ENCODE peak calls at places on chromosomes 4 and X, in six cellular contexts. F is fibroblast of lung, P is cardiac muscle cell, D is sigmoid colon, U is stomach, R is thoracic aorta. O is an unnamed sample. For H3K36me3, the result is how much of the 10 kb centered on the place peaks cover.

GRCh38 chr4:37687666-37688065 is 1.5 kb upstream of the RELL1 start:
- DNase-seq in D (no peak), R (no peak), F (no peak), U (no peak), P (no peak), O (no peak)

GRCh38 chr4:151226004-151226932 is 50.7 kb upstream of the PRSS48 start:
- DNase-seq in F (peak), P (peak), U (no peak), R (no peak), D (no peak), O (no peak)

GRCh38 chr4:123661080-123661737 is 264.6 kb downstream of the SPRY1 start:
- DNase-seq in F (peak), R (no peak), D (no peak), P (peak), U (no peak), O (no peak)

GRCh38 chr4:18695733-18696527 is 674.4 kb upstream of the LCORL start:
- DNase-seq in R (no peak), P (no peak), U (no peak), D (no peak), F (no peak), O (no peak)

GRCh38 chr4:34733185-34733916 is 1511.0 kb downstream of the ARAP2 start:
- DNase-seq in P (no peak), U (no peak), D (no peak), F (no peak), R (no peak), O (no peak)

GRCh38 chrX:46730765-46731164 is 28.2 kb downstream of the SLC9A7 start:
- DNase-seq in U (no peak), R (no peak), P (no peak), F (no peak), D (no peak), O (no peak)

GRCh38 chr4:37454263-37454800 is 209.8 kb downstream of the NWD2 start:
- DNase-seq in U (no peak), D (no peak), F (no peak), R (no peak), P (no peak), O (no peak)

GRCh38 chr4:161252520-161253141 is 911.2 kb downstream of the FSTL5 start:
- DNase-seq in D (no peak), P (peak), R (no peak), U (no peak), F (peak), O (no peak)

GRCh38 chr4:168766537-168767316 is 243.3 kb downstream of the CBR4 start:
- DNase-seq in R (no peak), U (no peak), P (peak), F (peak), D (no peak), O (no peak)

GRCh38 chr4:142402925-142403324 is 443.2 kb downstream of the INPP4B start:
- DNase-seq in R (no peak), P (peak), U (no peak), D (no peak), F (peak), O (no peak)

GRCh38 chrX:18210470-18210869 is 10.2 kb downstream of the BEND2 start:
- DNase-seq in R (no peak), P (peak), D (no peak), U (no peak), F (peak), O (no peak)

GRCh38 chrX:39309018-39309620 is 507.9 kb downstream of the MID1IP1 start:
- DNase-seq in P (peak), U (no peak), D (no peak), F (peak), R (no peak), O (no peak)

GRCh38 chr4:70437212-70437611 is 34.8 kb upstream of the MUC7 start:
- DNase-seq in F (no peak), U (no peak), P (no peak), R (no peak), D (no peak), O (no peak)

GRCh38 chr4:185383451-185383850 is 12.3 kb downstream of the LRP2BP start:
- DNase-seq in F (no peak), U (peak), P (no peak), D (no peak), R (no peak), O (no peak)

GRCh38 chrX:56366901-56367300 is 134.7 kb downstream of the KLF8 start:
- DNase-seq in P (no peak), D (peak), U (no peak), R (no peak), F (no peak), O (no peak)

GRCh38 chr4:68368566-68369473 is 18.9 kb upstream of the YTHDC1 start:
- DNase-seq in R (no peak), D (no peak), P (peak), U (no peak), F (peak), O (no peak)

GRCh38 chr4:3202836-3203820 is 45.8 kb upstream of the MSANTD1 start:
- DNase-seq in P (peak), F (no peak), U (no peak), D (no peak), R (no peak), O (no peak)
- H3K4me3 ChIP-seq in P (no peak), F (no peak), U (no peak), D (no peak), R (no peak), O (no peak)

GRCh38 chr4:8155660-8156421 is 2.8 kb downstream of the ABLIM2 start:
- DNase-seq in F (no peak), D (no peak), R (no peak), P (no peak), U (no peak), O (no peak)
- TF ChIP-seq CTCF in F (no peak), D (no peak), R (no peak), P (no peak), U (no peak), O (peak)

DNA sequence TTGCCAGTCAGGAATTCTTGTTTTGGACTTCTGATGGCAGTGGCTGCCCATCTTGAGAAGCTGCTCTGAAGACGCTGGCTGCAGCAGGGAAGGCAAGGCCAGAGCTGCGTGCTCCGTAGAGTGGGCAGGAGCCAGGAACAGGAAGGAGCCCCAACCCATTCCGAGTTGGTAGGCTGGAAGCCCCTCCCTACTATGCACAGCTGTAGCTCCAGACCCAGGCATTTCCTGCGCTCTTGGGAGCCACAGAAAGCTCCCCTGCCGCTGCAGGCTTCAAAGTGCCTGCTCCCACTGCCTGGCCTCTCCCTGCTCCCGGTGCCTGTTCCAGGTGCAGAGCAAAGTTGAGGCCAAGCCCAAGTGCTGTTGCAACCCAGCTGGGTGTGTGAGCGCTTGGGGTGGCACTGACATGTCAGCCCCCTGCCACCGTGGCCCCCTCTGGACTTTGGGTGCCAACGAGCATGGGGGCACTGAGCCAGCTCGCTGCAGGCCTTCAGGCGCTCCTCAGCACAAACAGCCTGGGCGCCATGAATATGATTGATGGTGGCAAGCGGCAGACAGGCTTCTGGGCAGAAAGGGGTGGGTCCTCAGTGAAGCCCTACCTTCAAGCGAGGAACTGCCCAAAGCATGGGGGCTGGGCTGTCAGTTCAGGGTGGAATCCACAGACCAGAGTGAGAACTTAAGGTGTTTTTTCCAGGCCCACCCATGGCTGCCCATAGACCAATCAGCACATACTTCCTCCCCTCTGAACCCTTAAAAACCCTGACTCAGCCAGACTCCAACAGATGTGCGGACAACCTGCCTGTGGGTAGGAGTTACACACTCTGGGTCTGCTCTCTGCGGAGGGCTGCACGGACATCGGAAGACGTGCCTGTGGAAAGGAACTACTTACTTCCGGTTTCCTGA is 677.2 kb upstream of the INTU start:
- DNase-seq in D (no peak), R (no peak), U (no peak), P (no peak), F (no peak), O (no peak)
- H3K36me3 ChIP-seq in D (under half), R (under half), U (under half), P (under half), F (under half), O (under half)

GRCh38 chr4:101807351-101807750 is 16.8 kb downstream of the BANK1 start:
- DNase-seq in U (no peak), P (no peak), R (no peak), D (no peak), F (no peak), O (no peak)
- H3K4me3 ChIP-seq in U (no peak), P (no peak), R (no peak), D (no peak), F (no peak), O (peak)

O was measured in GM06990.